ENCODE peak calls at places on chromosomes 13 and 19, in nine cellular contexts. I is activated naive CD4-positive, alpha-beta T cell treated with anti-CD3 and anti-CD28 coated beads, Interleukin-2, amount 50 U/mL, for 16 hours; N is GM03348; H is esophagus muscularis mucosa; A is GM10248; E is central memory CD8-positive, alpha-beta T cell; J is NCI-H146; O is tibial artery; C is heart left ventricle. K is an unnamed sample.

GRCh38 chr19:460877-461609 is at the start of gene SHC2:
- DNase-seq in H (no peak), I (no peak), J (peak), O (no peak), E (no peak), C (peak), N (no peak), A (no peak), K (no peak)

GRCh38 chr19:1713170-1713569 is 40.1 kb upstream of the ONECUT3 start:
- DNase-seq in C (no peak), E (no peak), H (no peak), N (no peak), J (no peak), A (no peak), O (no peak), I (no peak), K (no peak)

GRCh38 chr13:48564046-48564445 is 31.2 kb upstream of the RCBTB2 start:
- DNase-seq in E (no peak), J (no peak), C (no peak), A (no peak), H (no peak), O (no peak), I (no peak), N (no peak), K (no peak)

GRCh38 chr19:13012690-13013608 is 17.7 kb downstream of the NFIX start:
- DNase-seq in H (no peak), J (no peak), I (peak), N (peak), A (peak), O (peak), C (no peak), E (no peak), K (peak)

GRCh38 chr19:33502991-33503790 is 18.4 kb downstream of the PEPD start:
- DNase-seq in C (no peak), I (no peak), J (no peak), N (no peak), H (no peak), O (no peak), E (no peak), A (no peak), K (no peak)

GRCh38 chr13:88651531-88651930 is 980.4 kb downstream of the SLITRK5 start:
- DNase-seq in A (no peak), N (no peak), H (no peak), E (no peak), C (no peak), O (no peak), I (no peak), J (no peak), K (no peak)

GRCh38 chr13:64910061-64910460 is 2320.1 kb downstream of the PCDH9 start:
- DNase-seq in H (no peak), I (no peak), J (no peak), C (no peak), A (no peak), O (no peak), N (no peak), E (no peak), K (no peak)

GRCh38 chr13:55497486-55497885 is 1643.2 kb upstream of the PRR20A start:
- DNase-seq in I (no peak), O (no peak), E (no peak), J (no peak), N (no peak), C (no peak), A (no peak), H (no peak), K (no peak)

GRCh38 chr13:35283856-35284255 is 192.6 kb downstream of the MAB21L1 start:
- DNase-seq in J (peak), H (no peak), A (no peak), E (no peak), C (no peak), N (no peak), I (no peak), O (no peak), K (no peak)

GRCh38 chr13:20991741-20992520 is 69.5 kb downstream of the LATS2 start:
- DNase-seq in H (no peak), E (no peak), C (no peak), N (no peak), J (no peak), I (no peak), O (no peak), A (no peak), K (no peak)

GRCh38 chr13:20997301-20998061 is 63.9 kb downstream of the LATS2 start:
- DNase-seq in H (no peak), A (no peak), I (no peak), O (peak), N (peak), C (no peak), E (no peak), J (no peak), K (no peak)

GRCh38 chr13:64723735-64724134 is 2506.4 kb downstream of the PCDH9 start:
- DNase-seq in I (no peak), J (peak), N (peak), O (no peak), A (no peak), H (no peak), E (no peak), C (no peak), K (no peak)

GRCh38 chr13:88729605-88730004 is 1058.4 kb downstream of the SLITRK5 start:
- DNase-seq in A (no peak), C (no peak), H (no peak), E (no peak), O (no peak), N (no peak), J (no peak), I (no peak), K (no peak)

GRCh38 chr19:15379996-15380647 is 535 bp upstream of the AKAP8 start:
- DNase-seq in J (peak), A (peak), I (no peak), H (no peak), N (no peak), O (peak), E (no peak), C (no peak), K (no peak)

GRCh38 chr13:20713751-20714150 is 10.3 kb downstream of the IL17D start:
- DNase-seq in A (no peak), C (no peak), E (no peak), I (no peak), O (no peak), H (no peak), J (no peak), N (peak), K (no peak)

GRCh38 chr13:65292488-65292901 is 1937.6 kb downstream of the PCDH9 start:
- DNase-seq in H (no peak), I (no peak), E (no peak), N (peak), O (no peak), C (no peak), A (no peak), J (peak), K (no peak)

GRCh38 chr19:18660051-18660910 is 23.2 kb upstream of the CRTC1 start:
- DNase-seq in H (no peak), I (no peak), N (no peak), A (no peak), E (no peak), O (peak), C (peak), J (no peak), K (no peak)

GRCh38 chr19:48633148-48634035 is 3.8 kb downstream of the DBP start:
- DNase-seq in N (no peak), H (no peak), E (no peak), C (no peak), I (no peak), A (no peak), O (no peak), J (no peak), K (no peak)

GRCh38 chr19:39870171-39870971 is 24.2 kb upstream of the FBL start:
- DNase-seq in N (no peak), E (no peak), O (no peak), A (no peak), I (no peak), J (peak), C (no peak), H (no peak), K (no peak)

GRCh38 chr13:59710995-59711701 is 452.6 kb downstream of the DIAPH3 start:
- DNase-seq in E (no peak), N (no peak), H (no peak), I (no peak), O (no peak), J (peak), C (no peak), A (no peak), K (no peak)

GRCh38 chr13:42814868-42815267 is 33.5 kb downstream of the FAM216B start:
- DNase-seq in J (peak), N (peak), O (no peak), E (no peak), H (no peak), C (no peak), A (no peak), I (no peak), K (no peak)

GRCh38 chr13:43054803-43055802 is 31.7 kb downstream of the DNAJC15 start:
- DNase-seq in J (no peak), H (no peak), A (no peak), I (peak), O (no peak), E (no peak), C (peak), N (peak), K (no peak)

K was measured in stimulated activated CD4-positive, alpha-beta T cell treated with anti-CD3 and anti-CD28 coated beads, Interleukin-2, amount 100 ng/mL, for 24 hours.